ENCODE peak calls at places on chromosomes 16 and 17, in six cellular contexts. One of them, this sample, is unnamed.
A peak's percentile ranks its signal among the peaks of the same experiment; 100 is the strongest.

GRCh38 chr16:46751381-46751780 is 3.2 kb upstream of the MYLK3 start:
- DNase-seq in NCI-H2081: no peak
- DNase-seq in bronchial epithelial cell: no peak
- DNase-seq in CD8-positive, alpha-beta T cell: no peak
- DNase-seq in A549: no peak
- DNase-seq in upper lobe of right lung: no peak
- DNase-seq in this sample: no peak

GRCh38 chr17:42135664-42136653 is 13.4 kb downstream of the HSPB9 start:
- DNase-seq in A549: peak; percentile 76
- DNase-seq in NCI-H2081: no peak
- DNase-seq in CD8-positive, alpha-beta T cell: no peak
- DNase-seq in bronchial epithelial cell: peak; percentile 88
- DNase-seq in upper lobe of right lung: peak; percentile 90
- DNase-seq in this sample: peak; percentile 13

GRCh38 chr17:83202002-83203000 is 122.9 kb downstream of the METRNL start:
- DNase-seq in CD8-positive, alpha-beta T cell: no peak
- DNase-seq in upper lobe of right lung: peak; percentile 56
- DNase-seq in bronchial epithelial cell: no peak
- DNase-seq in NCI-H2081: no peak
- DNase-seq in A549: no peak
- DNase-seq in this sample: no peak

GRCh38 chr16:68834550-68834949 is 8.8 kb upstream of the TANGO6 start:
- DNase-seq in A549: no peak
- DNase-seq in bronchial epithelial cell: no peak
- DNase-seq in CD8-positive, alpha-beta T cell: no peak
- DNase-seq in NCI-H2081: no peak
- DNase-seq in upper lobe of right lung: no peak
- DNase-seq in this sample: no peak

GRCh38 chr17:27540300-27541105 is 84.3 kb downstream of the KSR1 start:
- DNase-seq in A549: peak; percentile 81
- DNase-seq in bronchial epithelial cell: peak; percentile 21
- DNase-seq in NCI-H2081: no peak
- DNase-seq in CD8-positive, alpha-beta T cell: no peak
- DNase-seq in upper lobe of right lung: peak; percentile 94
- DNase-seq in this sample: no peak

GRCh38 chr16:12099451-12100123 is 123.1 kb downstream of the SNX29 start:
- DNase-seq in A549: no peak
- DNase-seq in bronchial epithelial cell: no peak
- DNase-seq in CD8-positive, alpha-beta T cell: no peak
- DNase-seq in upper lobe of right lung: no peak
- DNase-seq in NCI-H2081: no peak
- DNase-seq in this sample: no peak

GRCh38 chr17:74296548-74296936 is 22.5 kb downstream of the DNAI2 start:
- DNase-seq in bronchial epithelial cell: peak; percentile 54
- DNase-seq in CD8-positive, alpha-beta T cell: peak; percentile 34
- DNase-seq in upper lobe of right lung: no peak
- DNase-seq in A549: peak; percentile 60
- DNase-seq in NCI-H2081: no peak
- DNase-seq in this sample: peak; percentile 25

GRCh38 chr17:55394357-55395021 is 27.1 kb downstream of the MMD start:
- DNase-seq in A549: no peak
- DNase-seq in CD8-positive, alpha-beta T cell: no peak
- DNase-seq in upper lobe of right lung: no peak
- DNase-seq in bronchial epithelial cell: no peak
- DNase-seq in NCI-H2081: no peak
- DNase-seq in this sample: no peak

GRCh38 chr17:27818311-27819170 is 18.2 kb upstream of the NOS2 start:
- DNase-seq in bronchial epithelial cell: no peak
- DNase-seq in upper lobe of right lung: no peak
- DNase-seq in A549: no peak
- DNase-seq in CD8-positive, alpha-beta T cell: no peak
- DNase-seq in NCI-H2081: no peak
- DNase-seq in this sample: no peak

GRCh38 chr17:38707678-38708351 is 2.7 kb downstream of the MLLT6 start:
- DNase-seq in upper lobe of right lung: no peak
- DNase-seq in bronchial epithelial cell: no peak
- DNase-seq in A549: no peak
- DNase-seq in CD8-positive, alpha-beta T cell: no peak
- DNase-seq in NCI-H2081: no peak
- DNase-seq in this sample: no peak

GRCh38 chr16:57479043-57479421 is 7.3 kb downstream of the DOK4 start:
- DNase-seq in A549: no peak
- DNase-seq in bronchial epithelial cell: no peak
- DNase-seq in NCI-H2081: no peak
- DNase-seq in CD8-positive, alpha-beta T cell: no peak
- DNase-seq in upper lobe of right lung: no peak
- DNase-seq in this sample: no peak

GRCh38 chr17:67514998-67515397 is 137.9 kb downstream of the PITPNC1 start:
- DNase-seq in upper lobe of right lung: no peak
- DNase-seq in CD8-positive, alpha-beta T cell: no peak
- DNase-seq in NCI-H2081: peak; percentile 31
- DNase-seq in A549: no peak
- DNase-seq in bronchial epithelial cell: no peak
- DNase-seq in this sample: no peak

GRCh38 chr17:60161598-60162330 is 12.0 kb downstream of the CA4 start:
- DNase-seq in NCI-H2081: no peak
- DNase-seq in upper lobe of right lung: peak; percentile 66
- DNase-seq in CD8-positive, alpha-beta T cell: no peak
- DNase-seq in bronchial epithelial cell: no peak
- DNase-seq in A549: no peak
- DNase-seq in this sample: no peak

GRCh38 chr16:79261461-79261860 is 339.1 kb downstream of the MAF start:
- DNase-seq in CD8-positive, alpha-beta T cell: peak; percentile 25
- DNase-seq in NCI-H2081: no peak
- DNase-seq in bronchial epithelial cell: no peak
- DNase-seq in upper lobe of right lung: peak; percentile 70
- DNase-seq in A549: no peak
- DNase-seq in this sample: no peak

GRCh38 chr16:81723098-81723723 is 55.9 kb upstream of the PLCG2 start:
- DNase-seq in upper lobe of right lung: no peak
- DNase-seq in NCI-H2081: peak; percentile 77
- DNase-seq in A549: peak; percentile 89
- DNase-seq in bronchial epithelial cell: peak; percentile 77
- DNase-seq in CD8-positive, alpha-beta T cell: peak; percentile 41
- DNase-seq in this sample: peak; percentile 82